ENCODE peak calls at places on chromosomes 2 and 18, in ten cellular contexts. G is tibial nerve, R is neural progenitor cell, V is ascending aorta, S is cardiac muscle cell, J is IMR-90, T is stomach, A is foreskin keratinocyte, Y is transverse colon, Z is testis. Q is an unnamed sample.

GRCh38 chr2:10285578-10286198 is 17.0 kb upstream of the HPCAL1 start:
- DNase-seq in Z (peak), S (no peak), V (peak), J (peak), A (no peak), T (peak), R (no peak), G (peak), Y (peak), Q (no peak)

GRCh38 chr2:73004466-73004865 is 67.0 kb downstream of the SFXN5 start:
- DNase-seq in Y (no peak), V (no peak), R (no peak), Z (no peak), J (no peak), A (no peak), T (peak), G (no peak), S (no peak), Q (no peak)

GRCh38 chr18:32798209-32798960 is 25.6 kb upstream of the KLHL14 start:
- DNase-seq in S (no peak), J (no peak), R (no peak), G (no peak), T (no peak), A (no peak), Y (no peak), V (no peak), Z (no peak), Q (no peak)

GRCh38 chr18:45654677-45655076 is 39.4 kb downstream of the SLC14A2 start:
- DNase-seq in Z (no peak), A (no peak), J (no peak), R (no peak), S (no peak), Y (no peak), V (no peak), T (no peak), G (no peak), Q (no peak)

GRCh38 chr2:61750624-61751023 is 103.2 kb downstream of the FAM161A start:
- DNase-seq in Y (no peak), J (peak), S (no peak), V (no peak), T (no peak), A (no peak), R (no peak), G (no peak), Z (peak), Q (no peak)

GRCh38 chr2:230931556-230932231 is 6.7 kb upstream of the GPR55 start:
- DNase-seq in S (no peak), G (no peak), R (no peak), Y (no peak), J (no peak), T (peak), A (no peak), Z (peak), V (no peak), Q (no peak)

GRCh38 chr2:29570539-29570938 is 350.8 kb downstream of the ALK start:
- DNase-seq in R (no peak), G (no peak), A (no peak), V (no peak), Z (no peak), J (no peak), S (peak), Y (no peak), T (no peak), Q (no peak)

GRCh38 chr2:105329197-105329554 is 359 bp downstream of the TGFBRAP1 start:
- DNase-seq in V (no peak), Z (peak), G (no peak), S (no peak), A (no peak), J (no peak), R (no peak), T (no peak), Y (no peak), Q (no peak)

GRCh38 chr18:48418000-48418399 is 8.8 kb upstream of the ZBTB7C start:
- DNase-seq in Y (no peak), J (no peak), Z (no peak), A (no peak), S (no peak), V (no peak), G (no peak), T (no peak), R (no peak), Q (no peak)

GRCh38 chr18:56382541-56382940 is 255.9 kb downstream of the TXNL1 start:
- DNase-seq in Y (no peak), J (no peak), V (no peak), R (peak), T (no peak), A (no peak), G (no peak), Z (peak), S (peak), Q (no peak)

GRCh38 chr2:240247241-240247867 is 106.9 kb upstream of the OTOS start:
- DNase-seq in T (peak), Z (no peak), V (no peak), G (no peak), R (no peak), A (no peak), J (no peak), S (no peak), Y (no peak), Q (no peak)

GRCh38 chr2:218216336-218216673 is 684 bp upstream of the ARPC2 start:
- DNase-seq in Z (peak), A (no peak), Y (no peak), S (no peak), J (no peak), T (no peak), R (no peak), V (no peak), G (no peak), Q (no peak)
- H3K27ac ChIP-seq in Z (peak), A (peak), Y (peak), S (peak), J (peak), T (peak), R (no peak), V (peak), G (peak), Q (peak)

GRCh38 chr2:3481011-3481400 is 38.3 kb downstream of the ADI1 start:
- DNase-seq in Y (no peak), A (no peak), J (no peak), V (no peak), T (no peak), S (no peak), G (no peak), R (no peak), Z (no peak), Q (no peak)

GRCh38 chr2:3481736-3482362 is 37.5 kb downstream of the ADI1 start:
- DNase-seq in Z (no peak), J (no peak), R (no peak), A (no peak), Y (no peak), T (no peak), S (no peak), G (peak), V (no peak), Q (no peak)

GRCh38 chr2:3478846-3479385 is 40.4 kb downstream of the ADI1 start:
- DNase-seq in Z (no peak), J (no peak), A (no peak), Y (no peak), G (no peak), R (no peak), T (no peak), S (no peak), V (no peak), Q (no peak)

GRCh38 chr2:3480352-3481010 is 38.9 kb downstream of the ADI1 start:
- DNase-seq in A (no peak), Y (peak), J (no peak), V (no peak), Z (no peak), T (peak), R (no peak), G (no peak), S (no peak), Q (no peak)

GRCh38 chr2:3479430-3480320 is 39.7 kb downstream of the ADI1 start:
- DNase-seq in J (no peak), G (no peak), R (no peak), Y (no peak), A (no peak), T (no peak), Z (no peak), V (no peak), S (no peak), Q (no peak)
- H3K27ac ChIP-seq in J (no peak), G (peak), R (no peak), Y (peak), A (no peak), T (peak), Z (no peak), V (no peak), S (no peak), Q (no peak)

GRCh38 chr2:157592983-157593382 is 35.7 kb downstream of the ACVR1C start:
- DNase-seq in A (no peak), J (peak), Z (no peak), V (no peak), R (no peak), Y (no peak), S (no peak), T (no peak), G (no peak), Q (no peak)

GRCh38 chr2:157592374-157592773 is 36.3 kb downstream of the ACVR1C start:
- DNase-seq in T (no peak), R (no peak), Z (no peak), Y (no peak), A (no peak), V (no peak), G (no peak), J (no peak), S (no peak), Q (no peak)

GRCh38 chr2:157593411-157593810 is 35.3 kb downstream of the ACVR1C start:
- DNase-seq in G (no peak), Y (no peak), A (no peak), T (no peak), Z (no peak), R (no peak), V (no peak), J (no peak), S (no peak), Q (no peak)

GRCh38 chr2:157587576-157587975 is 41.1 kb downstream of the ACVR1C start:
- DNase-seq in S (peak), Z (no peak), R (peak), A (no peak), Y (no peak), G (no peak), T (no peak), V (no peak), J (no peak), Q (no peak)
- H3K27ac ChIP-seq in S (no peak), Z (no peak), R (no peak), A (no peak), Y (no peak), G (no peak), T (no peak), V (no peak), J (no peak), Q (no peak)

DNA sequence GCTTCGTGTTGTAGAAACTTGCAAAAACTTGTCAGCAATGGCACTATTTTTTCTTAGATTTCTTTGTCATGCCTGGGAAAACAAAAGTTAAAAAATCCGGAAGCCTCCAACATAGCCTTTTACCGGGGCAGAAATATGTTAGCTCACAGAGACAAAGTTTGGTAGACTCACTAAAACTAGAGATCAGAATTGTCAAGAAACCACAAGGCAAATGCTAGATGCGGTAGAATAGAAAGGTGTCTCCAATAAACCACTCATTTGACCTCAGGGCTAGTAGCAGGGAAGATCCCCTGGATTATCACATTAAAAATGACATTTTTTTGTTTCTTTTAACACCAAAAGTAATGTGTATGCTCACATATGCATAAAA is 417 bp downstream of the CASP10 start:
- DNase-seq in J (no peak), A (no peak), R (no peak), V (no peak), Z (no peak), S (no peak), Y (no peak), T (no peak), G (no peak), Q (no peak)
- H3K27ac ChIP-seq in J (no peak), A (peak), R (no peak), V (peak), Z (peak), S (no peak), Y (peak), T (peak), G (no peak), Q (peak)

GRCh38 chr2:66437601-66438497 is 2.9 kb downstream of the MEIS1 start:
- DNase-seq in Y (no peak), S (peak), T (no peak), J (no peak), Z (no peak), A (peak), G (no peak), R (peak), V (no peak), Q (no peak)

GRCh38 chr2:66435963-66436362 is 1.0 kb downstream of the MEIS1 start:
- DNase-seq in J (no peak), S (no peak), T (no peak), Y (no peak), A (no peak), V (no peak), Z (no peak), G (no peak), R (no peak), Q (no peak)

GRCh38 chr2:66436546-66436945 is 1.6 kb downstream of the MEIS1 start:
- DNase-seq in Z (no peak), A (no peak), Y (no peak), J (no peak), R (no peak), S (no peak), G (no peak), V (no peak), T (no peak), Q (no peak)

GRCh38 chr2:66435549-66435875 is 587 bp downstream of the MEIS1 start:
- DNase-seq in A (no peak), Z (no peak), S (peak), Y (no peak), R (peak), J (no peak), V (no peak), G (no peak), T (no peak), Q (no peak)

DNA sequence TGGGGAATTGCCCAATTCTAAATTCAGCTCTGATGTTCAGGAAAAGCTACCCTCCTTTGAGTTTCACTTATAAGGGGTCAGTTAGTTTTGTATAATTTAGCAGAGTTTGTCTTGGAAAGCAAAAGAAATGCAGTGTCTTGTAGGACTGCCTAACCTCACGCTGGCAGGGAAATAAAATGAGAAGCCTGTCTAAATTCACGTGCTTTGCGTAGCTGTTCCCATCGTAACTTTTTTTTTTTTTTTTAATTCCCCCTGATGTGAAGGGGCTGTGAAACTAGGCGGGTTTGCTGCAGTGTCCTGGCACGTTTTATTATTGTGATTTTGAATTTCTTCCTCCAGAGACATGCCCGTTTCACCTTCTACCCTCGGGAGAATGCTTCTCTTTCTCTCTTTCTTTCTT is 2.1 kb downstream of the MEIS1 start:
- DNase-seq in G (no peak), R (no peak), S (no peak), Z (no peak), T (no peak), J (no peak), Y (no peak), V (no peak), A (no peak), Q (no peak)
- H3K27ac ChIP-seq in G (peak), R (no peak), S (peak), Z (peak), T (peak), J (peak), Y (peak), V (peak), A (peak), Q (peak)

DNA sequence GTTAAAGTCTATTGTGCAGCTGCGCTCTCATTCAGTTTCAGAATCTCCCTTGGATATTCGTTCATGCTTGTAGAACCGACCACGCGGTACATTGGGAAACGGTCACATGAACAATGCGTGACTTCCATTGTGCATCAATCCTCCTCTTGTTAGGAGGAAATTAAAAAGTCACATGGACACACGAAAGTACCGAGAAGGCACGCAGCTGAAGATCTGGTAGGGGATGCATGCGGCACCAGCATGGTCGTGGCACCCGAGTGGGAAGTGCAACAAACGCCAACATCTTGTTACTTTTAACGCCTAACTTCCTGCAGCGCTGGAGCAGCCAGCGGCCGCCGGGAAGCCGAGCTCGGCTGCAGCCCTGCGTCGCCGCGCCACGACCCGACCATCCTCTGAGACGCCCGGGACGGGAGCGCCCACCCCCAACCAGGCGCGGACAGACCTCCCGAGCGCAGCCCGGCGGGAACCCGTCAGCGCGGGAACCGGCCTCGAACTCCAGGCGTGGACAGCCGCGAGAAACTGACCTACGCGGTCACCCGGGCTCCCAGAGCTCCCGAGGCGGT is 412 bp downstream of the OSBPL1A start:
- DNase-seq in Z (peak), A (peak), G (peak), T (peak), J (peak), Y (peak), S (peak), R (peak), V (peak), Q (no peak)
- H3K27ac ChIP-seq in Z (peak), A (peak), G (peak), T (peak), J (peak), Y (peak), S (peak), R (peak), V (peak), Q (peak)

GRCh38 chr18:78610179-78610578 is 369.4 kb upstream of the SALL3 start:
- DNase-seq in T (no peak), V (no peak), J (no peak), Z (no peak), G (no peak), R (no peak), Y (no peak), A (no peak), S (no peak), Q (no peak)

GRCh38 chr18:78611869-78612268 is 367.7 kb upstream of the SALL3 start:
- DNase-seq in R (no peak), T (no peak), A (no peak), V (no peak), Z (no peak), G (no peak), S (no peak), J (no peak), Y (no peak), Q (no peak)

GRCh38 chr18:78612318-78612717 is 367.3 kb upstream of the SALL3 start:
- DNase-seq in J (no peak), A (no peak), T (no peak), V (no peak), G (no peak), R (no peak), Z (no peak), S (no peak), Y (no peak), Q (no peak)

GRCh38 chr18:78611201-78611800 is 368.3 kb upstream of the SALL3 start:
- DNase-seq in T (no peak), Y (no peak), G (no peak), Z (no peak), A (no peak), J (no peak), V (no peak), R (no peak), S (no peak), Q (no peak)

DNA sequence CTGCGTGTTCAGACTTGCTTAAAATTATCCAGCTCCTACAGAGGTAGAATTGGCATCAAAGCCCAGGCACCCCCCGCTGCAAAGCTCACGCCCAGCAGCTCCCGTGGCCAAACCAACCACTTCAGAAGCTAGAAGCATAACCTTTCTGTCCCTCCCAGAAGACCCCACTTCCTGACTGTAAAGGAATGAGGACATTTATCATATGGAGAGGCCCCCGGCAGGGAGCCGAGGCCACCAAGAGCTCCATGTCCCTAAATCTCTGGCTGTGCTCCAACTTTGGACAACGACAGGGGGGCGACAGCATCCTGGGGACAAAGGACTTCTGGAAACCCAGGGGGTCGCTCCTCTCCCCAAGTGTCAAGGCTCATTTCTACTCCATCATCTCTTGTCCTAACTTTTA is 369.0 kb upstream of the SALL3 start:
- DNase-seq in G (no peak), R (no peak), T (no peak), V (no peak), J (no peak), A (no peak), Z (no peak), Y (no peak), S (no peak), Q (no peak)
- H3K27ac ChIP-seq in G (no peak), R (no peak), T (no peak), V (no peak), J (no peak), A (no peak), Z (no peak), Y (no peak), S (no peak), Q (no peak)

GRCh38 chr2:118668431-118669424 is 178.7 kb downstream of the EN1 start:
- DNase-seq in J (peak), Y (no peak), G (no peak), Z (no peak), V (no peak), S (no peak), A (peak), T (no peak), R (peak), Q (no peak)
- H3K27ac ChIP-seq in J (peak), Y (no peak), G (no peak), Z (no peak), V (peak), S (no peak), A (peak), T (peak), R (no peak), Q (no peak)

GRCh38 chr2:128374711-128375413 is 56.2 kb upstream of the HS6ST1 start:
- DNase-seq in S (no peak), R (no peak), V (no peak), J (no peak), G (no peak), A (no peak), Z (peak), Y (no peak), T (peak), Q (no peak)
- H3K27ac ChIP-seq in S (no peak), R (no peak), V (peak), J (peak), G (no peak), A (no peak), Z (no peak), Y (peak), T (peak), Q (peak)

Q was measured in epithelial cell of prostate.